ENCODE peak calls at places on chromosomes 16 and 17, in six cellular contexts. W is left ventricle myocardium inferior; Z is hepatocyte; G is stomach; P is right lobe of liver; R is CD4-positive, CD25-positive, alpha-beta regulatory T cell. K is an unnamed sample.

GRCh38 chr16:9499921-9500593 is 408.6 kb downstream of the HAPSTR1 start:
- DNase-seq in W (peak; percentile 20), Z (no peak), G (no peak), P (no peak), R (no peak), K (no peak)

GRCh38 chr17:80442764-80443163 is 27.8 kb downstream of the ENDOV start:
- DNase-seq in W (no peak), Z (no peak), G (no peak), P (no peak), R (no peak), K (no peak)

GRCh38 chr17:8243827-8244226 is 4.0 kb downstream of the CTC1 start:
- DNase-seq in W (no peak), Z (no peak), G (no peak), P (no peak), R (peak; percentile 33), K (no peak)

GRCh38 chr16:676565-677297 is 1.3 kb downstream of the RHBDL1 start:
- DNase-seq in W (no peak), Z (no peak), G (peak; percentile 83), P (no peak), R (no peak), K (no peak)

GRCh38 chr16:57202095-57202886 is 16.2 kb downstream of the RSPRY1 start:
- DNase-seq in W (no peak), Z (no peak), G (no peak), P (no peak), R (no peak), K (no peak)

GRCh38 chr16:14041164-14041563 is 30.0 kb upstream of the MRTFB start:
- DNase-seq in W (no peak), Z (no peak), G (no peak), P (no peak), R (peak; percentile 28), K (no peak)

GRCh38 chr16:70735141-70735979 is 49.5 kb upstream of the MTSS2 start:
- DNase-seq in W (peak; percentile 54), Z (no peak), G (no peak), P (no peak), R (no peak), K (no peak)

GRCh38 chr16:3021449-3022207 is 1.5 kb downstream of the TNFRSF12A start:
- DNase-seq in W (peak; percentile 84), Z (peak; percentile 93), G (peak; percentile 80), P (peak; percentile 88), R (peak; percentile 80), K (peak; percentile 79)

GRCh38 chr17:57294629-57295501 is 38.5 kb downstream of the MSI2 start:
- DNase-seq in W (peak; percentile 38), Z (no peak), G (no peak), P (no peak), R (peak; percentile 75), K (no peak)

GRCh38 chr17:40303706-40304450 is 5.1 kb upstream of the RARA start:
- DNase-seq in W (no peak), Z (peak; percentile 74), G (no peak), P (no peak), R (no peak), K (no peak)

GRCh38 chr17:16342979-16343378 is 10.3 kb downstream of the CENPV start:
- DNase-seq in W (no peak), Z (no peak), G (no peak), P (no peak), R (no peak), K (no peak)

GRCh38 chr17:74123350-74123749 is 80.1 kb upstream of the RPL38 start:
- DNase-seq in W (no peak), Z (no peak), G (no peak), P (no peak), R (no peak), K (no peak)

GRCh38 chr16:30491744-30492308 is 19.3 kb downstream of the ITGAL start:
- DNase-seq in W (no peak), Z (peak; percentile 39), G (no peak), P (peak; percentile 48), R (no peak), K (no peak)

GRCh38 chr17:81845881-81846742 is 11.3 kb upstream of the PPP1R27 start:
- DNase-seq in W (no peak), Z (no peak), G (no peak), P (no peak), R (no peak), K (no peak)

GRCh38 chr17:68353121-68353521 is 61.8 kb downstream of the ARSG start:
- DNase-seq in W (no peak), Z (no peak), G (no peak), P (no peak), R (peak; percentile 59), K (no peak)

GRCh38 chr17:8057691-8058114 is 18.8 kb downstream of the ALOX15B start:
- DNase-seq in W (no peak), Z (peak; percentile 90), G (peak; percentile 64), P (no peak), R (peak; percentile 73), K (no peak)

GRCh38 chr17:76914937-76915336 is 46.7 kb downstream of the MGAT5B start:
- DNase-seq in W (no peak), Z (peak; percentile 24), G (no peak), P (no peak), R (no peak), K (no peak)

GRCh38 chr16:70267516-70267915 is 15.8 kb upstream of the EXOSC6 start:
- DNase-seq in W (no peak), Z (peak; percentile 53), G (peak; percentile 35), P (no peak), R (peak; percentile 45), K (no peak)

GRCh38 chr16:4136229-4136813 is 20.1 kb upstream of the ADCY9 start:
- DNase-seq in W (no peak), Z (peak; percentile 75), G (peak; percentile 82), P (no peak), R (no peak), K (no peak)

GRCh38 chr16:67872631-67873434 is at the start of gene EDC4:
- DNase-seq in W (peak; percentile 88), Z (peak; percentile 89), G (peak; percentile 85), P (peak; percentile 93), R (peak; percentile 90), K (peak; percentile 77)

GRCh38 chr17:11730747-11731146 is 132.5 kb downstream of the DNAH9 start:
- DNase-seq in W (no peak), Z (no peak), G (no peak), P (no peak), R (no peak), K (no peak)

GRCh38 chr17:4509402-4509801 is 10.7 kb downstream of the SPNS2 start:
- DNase-seq in W (no peak), Z (no peak), G (peak; percentile 80), P (no peak), R (peak; percentile 45), K (no peak)

GRCh38 chr16:76943936-76944335 is 247.1 kb upstream of the MON1B start:
- DNase-seq in W (no peak), Z (no peak), G (no peak), P (no peak), R (no peak), K (no peak)

GRCh38 chr17:49964539-49965521 is 4.2 kb upstream of the DLX4 start:
- DNase-seq in W (no peak), Z (no peak), G (no peak), P (no peak), R (no peak), K (no peak)

GRCh38 chr17:64437944-64438525 is 10.9 kb upstream of the MILR1 start:
- DNase-seq in W (no peak), Z (no peak), G (no peak), P (no peak), R (no peak), K (no peak)

GRCh38 chr17:46171939-46172338 is 21.3 kb downstream of the KANSL1 start:
- DNase-seq in W (no peak), Z (no peak), G (no peak), P (no peak), R (no peak), K (no peak)

GRCh38 chr17:39194089-39194984 is 3.1 kb downstream of the CACNB1 start:
- DNase-seq in W (peak; percentile 68), Z (peak; percentile 61), G (no peak), P (peak; percentile 62), R (no peak), K (no peak)

GRCh38 chr17:34675143-34675542 is 95.8 kb downstream of the TMEM132E start:
- DNase-seq in W (no peak), Z (no peak), G (no peak), P (no peak), R (no peak), K (no peak)

GRCh38 chr17:22505660-22506059 is 813.3 kb downstream of the KCNJ18 start:
- DNase-seq in W (no peak), Z (no peak), G (no peak), P (no peak), R (no peak), K (no peak)
- H3K9me3 ChIP-seq in W (peaks cover 22% of the 10 kb centered on the region), Z (no peaks in the 10 kb centered on the region), G (no peaks in the 10 kb centered on the region), P (no peaks in the 10 kb centered on the region), R (peaks cover 9% of the 10 kb centered on the region), K (no peaks in the 10 kb centered on the region)

DNA sequence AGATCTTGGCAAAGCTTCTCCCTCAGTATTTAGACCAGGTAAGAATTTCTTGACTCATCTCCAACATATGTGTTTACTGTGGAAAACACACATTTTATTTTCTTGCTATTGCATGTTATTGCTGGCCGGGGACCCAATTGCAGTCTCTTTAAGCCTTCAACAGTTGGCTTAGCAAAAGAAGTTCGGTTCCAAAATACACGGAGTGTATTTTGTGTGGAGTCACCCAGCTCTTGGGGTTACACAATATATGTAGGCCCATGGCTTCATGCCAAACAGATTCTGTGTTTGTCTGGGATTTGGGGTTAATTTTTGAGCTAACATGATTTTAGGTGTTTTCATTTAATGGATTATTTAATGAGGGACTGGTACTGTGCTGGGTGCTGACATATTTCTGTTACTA is 4.0 kb downstream of the ALDH3A2 start:
- DNase-seq in W (no peak), Z (no peak), G (peak; percentile 37), P (no peak), R (no peak), K (no peak)
- H3K9me3 ChIP-seq in W (peaks cover 6% of the 10 kb centered on the region), Z (no peaks in the 10 kb centered on the region), G (no peaks in the 10 kb centered on the region), P (no peaks in the 10 kb centered on the region), R (no peaks in the 10 kb centered on the region), K (no peaks in the 10 kb centered on the region)

GRCh38 chr16:15641753-15642556 is 999 bp downstream of the MARF1 start:
- DNase-seq in W (no peak), Z (no peak), G (no peak), P (no peak), R (no peak), K (no peak)
- H3K9me3 ChIP-seq in W (no peaks in the 10 kb centered on the region), Z (no peaks in the 10 kb centered on the region), G (no peaks in the 10 kb centered on the region), P (no peaks in the 10 kb centered on the region), R (no peaks in the 10 kb centered on the region), K (no peaks in the 10 kb centered on the region)

DNA sequence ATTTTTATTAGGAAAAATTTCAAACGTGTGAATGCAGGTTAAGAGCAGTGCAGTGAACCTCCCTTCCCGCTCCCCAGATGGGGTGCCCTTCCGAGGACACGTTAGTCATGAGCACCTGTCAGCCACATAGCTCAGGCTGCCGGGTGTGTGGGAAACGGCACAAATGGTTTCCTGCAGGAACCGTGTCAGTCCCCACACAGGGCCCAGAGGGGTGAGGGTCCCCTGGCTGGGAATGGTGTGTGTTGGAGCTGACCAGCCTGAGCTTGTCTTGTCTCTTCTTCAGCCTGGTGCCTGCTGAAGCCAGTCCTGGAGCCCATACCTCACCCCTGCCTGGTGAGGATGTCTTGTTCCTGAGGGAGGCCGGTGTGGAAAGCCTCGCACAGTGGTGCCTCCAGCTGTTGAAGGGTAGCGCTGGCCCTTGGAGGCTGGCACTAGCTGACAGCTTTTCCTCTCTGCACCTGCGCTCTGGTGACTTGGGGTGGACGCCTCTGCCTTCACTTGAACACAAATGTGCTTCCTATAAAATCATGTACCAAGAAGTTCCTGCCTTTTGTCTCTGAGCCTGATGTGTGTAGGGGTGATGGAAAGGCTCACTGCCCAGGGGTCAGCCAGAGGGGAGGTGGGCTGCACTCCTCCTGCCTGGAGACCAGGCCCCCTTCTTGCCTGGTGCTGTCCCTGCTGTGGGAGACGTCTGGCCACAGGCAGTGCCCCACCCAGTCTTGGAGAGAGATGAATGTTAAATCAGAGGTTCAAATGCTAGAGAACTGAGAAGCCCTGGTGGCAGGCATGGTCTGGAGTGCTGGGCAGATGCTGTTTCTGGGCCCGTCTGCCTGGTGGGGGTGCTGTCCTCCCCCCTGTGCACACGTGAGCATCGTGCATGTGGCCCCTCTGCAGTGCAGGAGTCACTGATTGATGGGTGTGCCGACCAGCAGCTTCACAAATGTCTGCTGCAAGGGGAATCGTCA is 102.6 kb upstream of the ZNF750 start:
- DNase-seq in W (peak; percentile 8), Z (no peak), G (no peak), P (peak; percentile 10), R (no peak), K (no peak)
- H3K9me3 ChIP-seq in W (peaks cover 40% of the 10 kb centered on the region), Z (peaks cover 10% of the 10 kb centered on the region), G (peaks cover 10% of the 10 kb centered on the region), P (no peaks in the 10 kb centered on the region), R (peaks cover 25% of the 10 kb centered on the region), K (peaks cover 11% of the 10 kb centered on the region)

K was measured in T-helper 17 cell.